ENCODE peak calls at places on chromosomes 13 and 19, in six cellular contexts. Q is activated CD4-positive, alpha-beta T cell treated with anti-CD3 and anti-CD28 coated beads, Interleukin-2, amount 50 U/mL, for 1 hour; Z is astrocyte of the spinal cord; L is GM23248; N is AG08395; B is stimulated activated CD4-positive, alpha-beta T cell treated with anti-CD3 and anti-CD28 coated beads, TNF-alpha, amount 100 ng/mL, for 48 hours. E is an unnamed sample.

GRCh38 chr13:49443327-49443688 is 556 bp downstream of the CAB39L start:
- DNase-seq in N (peak), Q (no peak), L (peak), Z (no peak), B (no peak), E (peak)

GRCh38 chr13:44373601-44374347 is at the start of gene SERP2:
- DNase-seq in L (peak), B (no peak), N (peak), Q (no peak), Z (peak), E (no peak)

GRCh38 chr19:52635786-52636570 is 2.2 kb downstream of the ZNF83 start:
- DNase-seq in N (peak), Z (no peak), L (peak), Q (no peak), B (no peak), E (no peak)

GRCh38 chr13:95535243-95535642 is 17.3 kb upstream of the CLDN10 start:
- DNase-seq in L (peak), Q (no peak), B (no peak), Z (peak), N (peak), E (no peak)

GRCh38 chr19:57269515-57270250 is 10.6 kb upstream of the ZNF460 start:
- DNase-seq in L (peak), N (peak), Q (no peak), Z (peak), B (no peak), E (no peak)

GRCh38 chr13:24016046-24016445 is 118.7 kb upstream of the C1QTNF9B start:
- DNase-seq in Q (no peak), B (no peak), N (no peak), Z (no peak), L (no peak), E (no peak)

GRCh38 chr19:10510301-10510802 is 6.9 kb downstream of the S1PR5 start:
- DNase-seq in Z (no peak), Q (peak), B (peak), N (peak), L (peak), E (no peak)

GRCh38 chr19:43620061-43621001 is 902 bp upstream of the ZNF428 start:
- DNase-seq in L (no peak), N (no peak), Q (peak), Z (no peak), B (peak), E (no peak)

GRCh38 chr19:53867225-53868090 is at the start of gene MYADM:
- DNase-seq in N (peak), Q (peak), L (peak), B (peak), Z (peak), E (peak)

GRCh38 chr13:99162543-99162942 is 38.1 kb upstream of the UBAC2 start:
- DNase-seq in B (no peak), Z (no peak), N (no peak), L (no peak), Q (no peak), E (no peak)

E was measured in NCI-H748 treated with DMSO at 0.1 percent for 48 hours.